ENCODE peak calls at places on chromosomes 12 and 14, in five cellular contexts. Y is GM12892, R is ovary, A is prostate gland, O is NB4. D is an unnamed sample.

GRCh38 chr14:56805992-56806737 is 4.1 kb downstream of the OTX2 start:
- DNase-seq in O (no peak), R (no peak), A (no peak), Y (no peak), D (no peak)

GRCh38 chr14:36505892-36506731 is 13.9 kb downstream of the NKX2-1 start:
- DNase-seq in Y (no peak), A (no peak), R (no peak), O (no peak), D (no peak)

GRCh38 chr12:86826051-86826450 is 569.9 kb upstream of the MGAT4C start:
- DNase-seq in Y (no peak), R (no peak), A (no peak), O (no peak), D (no peak)

GRCh38 chr14:100906420-100906819 is 2.9 kb upstream of the RTL1 start:
- DNase-seq in Y (no peak), A (no peak), R (no peak), O (peak; percentile 32), D (no peak)

GRCh38 chr14:73784065-73784987 is 67.3 kb upstream of the PTGR2 start:
- DNase-seq in R (no peak), Y (no peak), A (peak; percentile 63), O (peak; percentile 87), D (no peak)

GRCh38 chr12:32148372-32148771 is 41.7 kb downstream of the BICD1 start:
- DNase-seq in Y (no peak), A (no peak), O (no peak), R (no peak), D (no peak)

GRCh38 chr12:109743076-109743910 is 29.7 kb downstream of the FAM222A start:
- DNase-seq in R (peak; percentile 15), O (no peak), Y (no peak), A (no peak), D (no peak)

GRCh38 chr14:102205560-102205959 is 65.9 kb downstream of the WDR20 start:
- DNase-seq in R (no peak), O (no peak), A (no peak), Y (no peak), D (no peak)

GRCh38 chr12:103462675-103463074 is 33.1 kb downstream of the C12orf42 start:
- DNase-seq in O (no peak), R (no peak), A (no peak), Y (no peak), D (no peak)

GRCh38 chr12:25728196-25728595 is 175.1 kb upstream of the LMNTD1 start:
- DNase-seq in A (no peak), R (no peak), Y (no peak), O (no peak), D (no peak)

GRCh38 chr14:71533396-71533795 is 398.8 kb upstream of the RGS6 start:
- DNase-seq in Y (no peak), A (no peak), R (no peak), O (no peak), D (no peak)

GRCh38 chr14:60064491-60065072 is 27.1 kb upstream of the PCNX4 start:
- DNase-seq in R (no peak), O (peak; percentile 43), A (no peak), Y (no peak), D (peak; percentile 28)

GRCh38 chr12:78951746-78952532 is 87.4 kb downstream of the SYT1 start:
- DNase-seq in O (no peak), R (no peak), Y (no peak), A (no peak), D (no peak)

GRCh38 chr14:62002636-62003035 is 240.4 kb downstream of the SNAPC1 start:
- DNase-seq in A (no peak), R (no peak), O (no peak), Y (no peak), D (no peak)

GRCh38 chr12:5565933-5566632 is 134.2 kb downstream of the NTF3 start:
- DNase-seq in Y (no peak), O (no peak), A (no peak), R (no peak), D (no peak)

GRCh38 chr12:111424793-111425251 is 19.1 kb downstream of the SH2B3 start:
- DNase-seq in O (no peak), A (no peak), Y (no peak), R (no peak), D (no peak)

GRCh38 chr12:31603546-31604009 is 12.6 kb upstream of the DENND5B start:
- DNase-seq in O (no peak), Y (no peak), A (no peak), R (no peak), D (no peak)

GRCh38 chr12:106358410-106359241 is 1.1 kb downstream of the POLR3B start:
- DNase-seq in O (peak; percentile 89), A (peak; percentile 16), Y (no peak), R (no peak), D (peak; percentile 89)
- TF ChIP-seq POLR2A in O (no peak), A (no peak), Y (no peak), R (no peak), D (no peak)

DNA sequence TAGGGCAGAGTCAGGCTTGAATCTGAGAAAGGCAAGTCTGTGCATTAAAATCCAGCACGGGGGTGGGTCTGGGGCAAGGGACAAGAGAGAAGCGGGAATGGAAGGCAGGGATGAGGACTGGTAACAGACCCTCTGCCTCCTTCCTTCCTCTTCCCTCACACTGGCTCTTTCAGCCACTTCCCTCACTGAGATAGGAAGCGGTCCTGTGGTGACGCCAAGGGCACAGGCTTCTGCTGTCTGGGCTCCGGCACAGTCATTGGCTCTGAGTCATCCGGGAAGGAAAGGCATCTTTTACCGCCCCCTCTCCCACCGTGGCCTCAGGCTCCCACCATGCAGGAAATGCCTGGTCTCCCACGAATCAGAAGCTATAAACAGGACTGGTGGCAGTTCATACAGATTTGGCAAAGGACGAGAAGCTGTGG is 70.2 kb downstream of the ETV6 start:
- DNase-seq in Y (no peak), O (peak; percentile 82), A (no peak), R (no peak), D (no peak)
- TF ChIP-seq POLR2A in Y (no peak), O (peak; percentile 23), A (no peak), R (no peak), D (no peak)

GRCh38 chr12:88035271-88035906 is 6.2 kb upstream of the C12orf50 start:
- DNase-seq in R (peak; percentile 92), Y (peak; percentile 68), O (peak; percentile 95), A (peak; percentile 89), D (peak; percentile 90)
- TF ChIP-seq POLR2A in R (peak; percentile 63), Y (peak; percentile 91), O (peak; percentile 98), A (peak; percentile 91), D (peak; percentile 89)

GRCh38 chr12:132720606-132721005 is 10.0 kb downstream of the PGAM5 start:
- DNase-seq in R (no peak), Y (no peak), A (no peak), O (no peak), D (no peak)
- TF ChIP-seq POLR2A in R (no peak), Y (no peak), A (no peak), O (no peak), D (no peak)

GRCh38 chr14:104795468-104795780 is at the start of gene AKT1:
- DNase-seq in O (no peak), Y (no peak), A (no peak), R (no peak), D (no peak)
- TF ChIP-seq POLR2A in O (no peak), Y (no peak), A (no peak), R (no peak), D (no peak)

DNA sequence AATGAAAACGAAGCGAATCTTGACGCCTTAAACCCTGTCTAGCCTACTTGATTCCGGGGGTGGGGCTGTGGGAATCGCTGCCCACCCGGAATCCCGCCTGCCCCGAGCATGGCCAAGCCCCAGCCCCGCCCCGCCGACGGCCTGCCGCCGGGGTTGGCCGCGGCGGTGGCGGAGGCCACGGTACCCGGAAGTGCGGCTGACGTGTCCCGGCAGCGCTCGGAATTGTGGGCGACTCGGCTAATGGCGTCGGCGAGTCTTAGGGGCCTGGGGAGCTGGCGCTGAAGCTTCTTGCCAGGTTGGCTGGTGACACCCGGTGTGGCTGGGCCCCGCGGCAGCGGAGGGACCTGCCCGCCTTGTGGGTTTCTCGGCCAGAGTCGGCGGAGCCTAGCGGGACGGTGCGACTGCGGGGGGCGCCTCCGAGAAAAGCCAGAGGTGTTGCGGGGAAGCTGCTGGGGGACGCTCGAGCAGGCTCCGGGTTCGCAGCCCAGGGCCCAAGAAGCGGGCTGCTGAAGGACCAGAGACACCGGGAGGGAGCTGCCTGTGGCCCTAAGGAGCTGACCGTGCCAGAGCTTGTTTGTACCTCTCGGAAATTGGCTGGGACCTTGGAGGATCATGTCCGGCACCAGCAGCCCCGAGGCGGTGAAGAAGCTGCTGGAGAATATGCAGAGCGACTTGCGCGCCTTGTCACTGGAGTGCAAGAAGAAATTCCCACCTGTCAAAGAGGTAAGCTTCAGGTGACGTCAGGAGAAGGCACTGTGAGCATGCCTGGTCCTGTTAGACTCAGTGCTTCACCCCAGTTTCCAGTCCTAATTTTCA is at the start of gene MON2:
- DNase-seq in R (peak; percentile 89), Y (peak; percentile 82), O (peak; percentile 91), A (peak; percentile 85), D (peak; percentile 93)
- TF ChIP-seq POLR2A in R (peak; percentile 75), Y (peak; percentile 94), O (peak; percentile 72), A (peak; percentile 77), D (peak; percentile 89)

GRCh38 chr12:6569312-6569711 is 1.2 kb upstream of the NOP2 start:
- DNase-seq in Y (no peak), A (no peak), R (no peak), O (no peak), D (no peak)

GRCh38 chr12:6567112-6567680 is 895 bp downstream of the NOP2 start:
- DNase-seq in R (no peak), Y (no peak), A (no peak), O (peak; percentile 52), D (no peak)

GRCh38 chr12:6570264-6570887 is 2.3 kb upstream of the NOP2 start:
- DNase-seq in R (peak; percentile 45), A (no peak), O (peak; percentile 78), Y (no peak), D (peak; percentile 62)

GRCh38 chr12:6569786-6570185 is 1.7 kb upstream of the NOP2 start:
- DNase-seq in O (no peak), A (no peak), R (no peak), Y (no peak), D (no peak)

GRCh38 chr12:6567824-6568617 is at the start of gene NOP2:
- DNase-seq in O (peak; percentile 95), Y (peak; percentile 98), A (peak; percentile 85), R (peak; percentile 90), D (peak; percentile 93)
- TF ChIP-seq POLR2A in O (peak; percentile 95), Y (peak; percentile 96), A (peak; percentile 60), R (peak; percentile 81), D (peak; percentile 85)

GRCh38 chr14:55807059-55807499 is 227.1 kb downstream of the KTN1 start:
- DNase-seq in A (peak; percentile 86), R (peak; percentile 82), O (no peak), Y (no peak), D (peak; percentile 82)

GRCh38 chr14:55803506-55804197 is 223.6 kb downstream of the KTN1 start:
- DNase-seq in A (no peak), O (no peak), R (no peak), Y (no peak), D (no peak)

GRCh38 chr14:55805250-55805649 is 225.2 kb downstream of the KTN1 start:
- DNase-seq in R (no peak), Y (no peak), A (no peak), O (no peak), D (no peak)

GRCh38 chr14:55802986-55803431 is 223.0 kb downstream of the KTN1 start:
- DNase-seq in Y (no peak), A (no peak), O (peak; percentile 25), R (no peak), D (peak; percentile 32)

DNA sequence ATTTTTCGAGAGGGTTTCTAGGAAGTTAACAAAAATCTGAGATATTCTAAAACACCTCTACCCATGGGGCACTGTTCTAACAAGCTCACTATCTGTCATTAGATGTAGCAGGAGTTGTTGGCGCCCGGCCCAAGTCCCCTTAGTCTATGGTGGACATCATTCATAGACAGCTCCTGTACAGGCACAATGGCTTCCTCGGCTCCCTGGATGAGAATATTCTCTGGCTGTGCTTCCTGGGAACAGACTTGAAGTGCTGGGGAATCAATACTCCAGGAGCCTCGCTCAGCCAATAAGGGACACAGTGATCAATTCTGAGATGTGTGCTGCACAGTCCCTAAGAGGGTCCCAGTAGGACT is 224.2 kb downstream of the KTN1 start:
- DNase-seq in R (no peak), O (no peak), A (no peak), Y (no peak), D (no peak)
- TF ChIP-seq POLR2A in R (no peak), O (no peak), A (no peak), Y (no peak), D (no peak)

D was measured in erythroblast.